ENCODE peak calls at places on chromosomes 3 and 15, in four cellular contexts. I is IMR-90, P is A549, S is K562. O is an unnamed sample.
A peak's percentile ranks its signal among the peaks of the same experiment; 100 is the strongest.

GRCh38 chr3:52441772-52442332 is 3.1 kb downstream of the SEMA3G start:
- DNase-seq in I (no peak), P (no peak), S (no peak), O (no peak)

GRCh38 chr3:131107637-131108433 is 81.2 kb downstream of the NEK11 start:
- DNase-seq in I (no peak), P (peak; percentile 12), S (no peak), O (no peak)

GRCh38 chr15:98518823-98519561 is 129.3 kb upstream of the IGF1R start:
- DNase-seq in I (peak; percentile 76), P (peak; percentile 85), S (peak; percentile 76), O (no peak)

GRCh38 chr3:9110802-9111201 is 138.6 kb downstream of the SRGAP3 start:
- DNase-seq in I (no peak), P (no peak), S (no peak), O (no peak)

GRCh38 chr3:188788621-188789081 is 383.1 kb upstream of the TPRG1 start:
- DNase-seq in I (peak; percentile 97), P (no peak), S (no peak), O (no peak)

GRCh38 chr3:42451546-42452230 is 41.3 kb upstream of the LYZL4 start:
- DNase-seq in I (no peak), P (no peak), S (no peak), O (no peak)

GRCh38 chr3:54859204-54859603 is 68.7 kb downstream of the LRTM1 start:
- DNase-seq in I (peak; percentile 68), P (no peak), S (no peak), O (no peak)

GRCh38 chr3:140273542-140274195 is 338.7 kb downstream of the CLSTN2 start:
- DNase-seq in I (no peak), P (no peak), S (no peak), O (no peak)

GRCh38 chr3:171862993-171863521 is 19.9 kb downstream of the TMEM212 start:
- DNase-seq in I (peak; percentile 50), P (no peak), S (no peak), O (no peak)

GRCh38 chr3:107846282-107846852 is 244.5 kb downstream of the CD47 start:
- DNase-seq in I (peak; percentile 64), P (peak; percentile 74), S (peak; percentile 65), O (no peak)

GRCh38 chr3:73513260-73513659 is 111.5 kb downstream of the PDZRN3 start:
- DNase-seq in I (no peak), P (peak; percentile 18), S (no peak), O (no peak)

DNA sequence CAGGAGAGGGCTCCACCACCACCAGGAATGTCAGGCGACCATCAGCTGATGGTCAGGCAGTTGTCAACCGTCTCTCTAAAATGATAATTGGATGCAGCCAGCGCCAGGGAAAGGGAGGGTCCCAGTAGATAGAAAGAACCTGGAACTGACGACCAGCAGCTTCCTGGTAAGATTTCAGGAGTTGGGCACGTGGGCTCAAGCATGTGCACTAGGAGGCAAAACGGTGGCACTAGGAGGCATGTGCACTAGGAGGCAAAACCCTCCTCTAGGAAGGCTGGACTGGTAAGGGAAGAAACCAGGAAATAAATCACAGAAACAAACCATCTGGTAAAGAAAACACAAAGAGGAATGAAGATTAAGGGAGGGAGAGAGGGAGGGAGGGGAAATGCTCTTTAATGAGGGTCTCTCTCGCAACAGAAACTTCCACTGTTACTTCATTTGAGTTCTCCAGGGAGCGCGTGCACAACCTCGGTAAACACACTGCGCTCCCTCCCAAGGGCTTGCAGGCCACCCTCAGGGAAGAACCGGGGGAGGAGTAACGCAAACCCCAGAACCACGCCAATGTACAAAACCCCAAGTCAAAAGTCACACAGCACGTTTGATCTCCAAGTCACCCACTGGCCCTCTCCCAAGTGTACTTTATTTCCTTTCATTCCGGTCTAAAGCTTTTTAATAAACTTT is 116.7 kb downstream of the XXYLT1 start:
- DNase-seq in I (peak; percentile 82), P (no peak), S (peak; percentile 52), O (no peak)
- TF ChIP-seq ELK1 in I (no peak), P (no peak), S (no peak), O (no peak)

GRCh38 chr15:90191344-90191687 is 9.8 kb upstream of the SEMA4B start:
- DNase-seq in I (no peak), P (no peak), S (no peak), O (no peak)

GRCh38 chr15:90192961-90193786 is 8.0 kb upstream of the SEMA4B start:
- DNase-seq in I (peak; percentile 53), P (no peak), S (no peak), O (no peak)

GRCh38 chr15:90190606-90191343 is 10.4 kb upstream of the SEMA4B start:
- DNase-seq in I (no peak), P (no peak), S (peak; percentile 56), O (no peak)

GRCh38 chr15:90189781-90190467 is 11.2 kb upstream of the SEMA4B start:
- DNase-seq in I (no peak), P (no peak), S (peak; percentile 79), O (no peak)

DNA sequence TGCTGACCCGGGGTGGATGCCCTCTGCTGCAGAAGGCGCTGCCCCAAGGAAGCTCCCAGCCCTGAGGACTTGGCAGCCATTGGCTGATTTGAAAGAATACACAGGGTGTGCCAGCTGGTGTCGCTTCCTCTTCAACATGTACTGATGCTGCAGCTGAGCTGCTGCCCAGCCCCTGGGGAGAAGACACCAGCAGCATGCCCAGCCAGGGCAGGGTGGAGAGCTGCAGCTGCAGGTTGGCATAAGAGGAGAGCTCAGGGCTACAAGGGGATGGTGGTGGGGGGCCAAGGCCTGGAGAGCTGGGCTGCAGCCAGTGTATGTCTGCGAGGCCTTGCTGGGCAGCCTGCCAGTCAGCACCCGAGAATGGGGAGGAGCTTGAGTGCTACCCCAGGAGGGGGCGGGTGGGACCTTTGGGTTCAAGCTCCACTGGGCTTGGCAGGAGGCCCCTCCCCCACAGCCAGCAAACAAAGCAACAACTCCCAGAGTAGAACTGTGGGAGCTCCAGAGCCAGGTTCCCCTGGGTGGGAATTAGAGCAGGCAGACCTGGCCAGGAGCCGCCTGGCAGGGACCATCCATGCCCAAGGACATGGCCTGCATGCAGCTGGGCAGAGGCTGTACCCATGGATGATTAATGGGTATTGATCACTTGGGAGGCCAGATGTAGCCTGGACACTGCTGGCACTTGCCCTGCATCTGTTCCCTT is 9.2 kb upstream of the SEMA4B start:
- DNase-seq in I (no peak), P (peak; percentile 92), S (peak; percentile 67), O (peak; percentile 70)
- TF ChIP-seq RFX5 in I (no peak), P (no peak), S (no peak), O (no peak)

GRCh38 chr3:186502942-186503712 is 41.1 kb downstream of the CRYGS start:
- DNase-seq in I (no peak), P (no peak), S (no peak), O (no peak)

GRCh38 chr3:186506846-186507245 is 37.3 kb downstream of the CRYGS start:
- DNase-seq in I (no peak), P (no peak), S (no peak), O (no peak)

GRCh38 chr3:186497608-186498007 is 46.6 kb downstream of the CRYGS start:
- DNase-seq in I (no peak), P (no peak), S (no peak), O (no peak)

GRCh38 chr3:186506191-186506739 is 37.9 kb downstream of the CRYGS start:
- DNase-seq in I (no peak), P (no peak), S (no peak), O (no peak)

DNA sequence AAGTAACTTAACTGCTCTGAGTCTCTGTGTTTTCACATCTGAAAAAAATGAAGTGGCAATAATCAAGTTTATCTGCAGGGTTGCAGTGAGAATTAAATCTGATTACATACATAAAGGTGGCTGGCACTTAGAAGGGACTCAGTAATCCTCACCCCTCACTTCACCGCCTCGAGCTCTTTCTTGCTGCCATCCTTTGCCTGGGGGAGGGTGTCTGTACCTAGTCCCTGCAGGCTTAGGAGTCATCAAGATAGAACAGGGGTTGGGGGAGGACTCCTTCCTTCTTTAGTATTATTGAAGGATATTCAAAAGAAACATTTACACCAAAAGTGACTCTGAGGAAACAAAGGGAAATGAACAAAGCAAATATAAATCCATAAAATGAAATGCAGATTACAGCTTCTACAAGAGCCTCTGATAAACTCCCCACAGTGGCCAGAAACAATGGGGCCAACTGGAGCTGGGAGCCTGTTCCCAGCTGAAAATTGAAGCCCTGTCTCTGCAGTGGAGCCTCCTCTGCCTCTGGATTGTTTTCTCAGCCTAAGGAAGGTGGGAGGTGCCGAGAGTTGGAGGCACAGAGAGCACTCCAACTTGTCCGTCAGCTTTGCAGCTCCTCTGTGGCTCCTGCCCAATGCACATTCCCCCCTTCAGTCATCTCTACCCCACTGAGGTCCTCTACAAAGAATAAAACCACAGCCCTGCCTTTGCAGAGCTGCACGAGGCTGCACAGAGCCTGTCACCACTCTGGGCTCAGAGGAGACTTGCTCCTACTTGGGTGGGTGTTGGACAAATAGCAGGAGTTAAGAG is 41.8 kb downstream of the CRYGS start:
- DNase-seq in I (no peak), P (no peak), S (no peak), O (no peak)
- TF ChIP-seq ELK1 in I (no peak), P (no peak), S (no peak), O (no peak)

GRCh38 chr3:87120850-87121249 is 106.3 kb upstream of the CHMP2B start:
- DNase-seq in I (no peak), P (no peak), S (no peak), O (no peak)
- TF ChIP-seq RFX5 in I (no peak), P (no peak), S (no peak), O (no peak)

GRCh38 chr15:29747837-29748417 is 74.3 kb downstream of the TJP1 start:
- DNase-seq in I (peak; percentile 37), P (peak; percentile 31), S (no peak), O (no peak)
- TF ChIP-seq ELK1 in I (no peak), P (no peak), S (no peak), O (no peak)

GRCh38 chr3:105322570-105323273 is 44.0 kb upstream of the ALCAM start:
- DNase-seq in I (peak; percentile 18), P (no peak), S (no peak), O (peak; percentile 36)
- TF ChIP-seq RFX5 in I (no peak), P (no peak), S (no peak), O (no peak)

GRCh38 chr3:183262979-183263378 is 9.9 kb downstream of the B3GNT5 start:
- DNase-seq in I (no peak), P (no peak), S (peak; percentile 22), O (no peak)
- TF ChIP-seq ELK1 in I (no peak), P (no peak), S (no peak), O (no peak)

O was measured in GM12878.